ENCODE peak calls at places on chromosome 6, in eight cellular contexts. P is choroid plexus epithelial cell, Y is neuronal stem cell, X is T-helper 17 cell, E is caudate nucleus, V is NAMALWA, J is A549, R is amygdala. A is an unnamed sample.

GRCh38 chr6:52020961-52021570 is 66.3 kb downstream of the PKHD1 start:
- DNase-seq in P (peak; percentile 53), Y (peak; percentile 30), X (no peak), E (peak; percentile 4), V (peak; percentile 35), J (peak; percentile 1), R (no peak), A (no peak)

GRCh38 chr6:2714359-2714895 is 36.3 kb downstream of the MYLK4 start:
- DNase-seq in P (peak; percentile 87), Y (no peak), X (no peak), E (peak; percentile 5), V (no peak), J (no peak), R (no peak), A (no peak)

GRCh38 chr6:133428299-133428698 is 187.1 kb downstream of the EYA4 start:
- DNase-seq in P (no peak), Y (no peak), X (no peak), E (no peak), V (no peak), J (no peak), R (no peak), A (no peak)

GRCh38 chr6:108689279-108690161 is 128.8 kb downstream of the FOXO3 start:
- DNase-seq in P (peak; percentile 96), Y (no peak), X (no peak), E (peak; percentile 47), V (no peak), J (no peak), R (no peak), A (no peak)

GRCh38 chr6:150409576-150410066 is 40.8 kb downstream of the IYD start:
- DNase-seq in P (peak; percentile 30), Y (no peak), X (no peak), E (no peak), V (peak; percentile 91), J (no peak), R (no peak), A (no peak)

GRCh38 chr6:165649152-165649551 is 13.9 kb downstream of the PDE10A start:
- DNase-seq in P (no peak), Y (no peak), X (no peak), E (no peak), V (no peak), J (no peak), R (no peak), A (no peak)

GRCh38 chr6:163289445-163289844 is 125.1 kb upstream of the QKI start:
- DNase-seq in P (no peak), Y (no peak), X (no peak), E (no peak), V (no peak), J (no peak), R (no peak), A (no peak)

GRCh38 chr6:115667478-115667996 is 393.2 kb downstream of the FRK start:
- DNase-seq in P (no peak), Y (no peak), X (no peak), E (no peak), V (no peak), J (no peak), R (no peak), A (no peak)

GRCh38 chr6:25342784-25343183 is 63.6 kb downstream of the CARMIL1 start:
- DNase-seq in P (peak; percentile 51), Y (no peak), X (no peak), E (no peak), V (peak; percentile 46), J (peak; percentile 5), R (no peak), A (no peak)

GRCh38 chr6:46320505-46320904 is 149.7 kb upstream of the ENPP5 start:
- DNase-seq in P (peak; percentile 43), Y (no peak), X (no peak), E (no peak), V (no peak), J (no peak), R (no peak), A (no peak)

A was measured in ecto neural progenitor cell.